ENCODE peak calls at places on chromosomes 5 and 9, in eight cellular contexts. J, L, F, Y, D, N, V and G are unnamed samples.

GRCh38 chr5:139126711-139127111 is 71.5 kb downstream of the SIL1 start:
- DNase-seq in J (no peak), L (no peak), F (no peak), Y (no peak), D (no peak), N (no peak), V (no peak), G (no peak)

GRCh38 chr5:133261993-133262392 is 210.2 kb downstream of the HSPA4 start:
- DNase-seq in J (no peak), L (no peak), F (no peak), Y (no peak), D (no peak), N (peak; percentile 27), V (no peak), G (no peak)

GRCh38 chr5:142608094-142608493 is 77.8 kb downstream of the FGF1 start:
- DNase-seq in J (no peak), L (no peak), F (no peak), Y (no peak), D (no peak), N (no peak), V (no peak), G (no peak)

GRCh38 chr5:73196201-73196600 is 23.2 kb downstream of the TMEM174 start:
- DNase-seq in J (no peak), L (no peak), F (no peak), Y (no peak), D (no peak), N (no peak), V (no peak), G (no peak)

GRCh38 chr5:143004361-143004802 is 234.2 kb downstream of the ARHGAP26 start:
- DNase-seq in J (no peak), L (no peak), F (no peak), Y (no peak), D (no peak), N (no peak), V (no peak), G (no peak)

GRCh38 chr5:180054226-180054625 is 17.3 kb downstream of the RNF130 start:
- DNase-seq in J (no peak), L (no peak), F (no peak), Y (no peak), D (no peak), N (no peak), V (no peak), G (no peak)

GRCh38 chr9:72542917-72543316 is 21.5 kb downstream of the TMC1 start:
- DNase-seq in J (peak; percentile 52), L (no peak), F (no peak), Y (no peak), D (no peak), N (no peak), V (no peak), G (no peak)

GRCh38 chr9:124950050-124950718 is 9.3 kb upstream of the GOLGA1 start:
- DNase-seq in J (no peak), L (no peak), F (no peak), Y (no peak), D (no peak), N (peak; percentile 71), V (no peak), G (no peak)

GRCh38 chr5:112787896-112788295 is 50.2 kb downstream of the APC start:
- DNase-seq in J (peak; percentile 52), L (no peak), F (no peak), Y (no peak), D (no peak), N (no peak), V (no peak), G (no peak)

GRCh38 chr5:9559965-9560364 is 14.1 kb upstream of the SEMA5A start:
- DNase-seq in J (no peak), L (no peak), F (no peak), Y (no peak), D (no peak), N (no peak), V (no peak), G (no peak)

GRCh38 chr9:28052104-28052503 is 478.8 kb upstream of the C9orf72 start:
- DNase-seq in J (no peak), L (no peak), F (no peak), Y (no peak), D (no peak), N (no peak), V (no peak), G (no peak)

GRCh38 chr5:25393321-25393720 is 748.5 kb upstream of the CDH10 start:
- DNase-seq in J (no peak), L (no peak), F (no peak), Y (no peak), D (no peak), N (no peak), V (no peak), G (no peak)

GRCh38 chr9:21434202-21435014 is 5.8 kb upstream of the IFNA1 start:
- DNase-seq in J (peak; percentile 73), L (peak; percentile 28), F (peak; percentile 16), Y (peak; percentile 32), D (no peak), N (peak; percentile 52), V (no peak), G (no peak)

GRCh38 chr5:125870271-125870670 is 552.9 kb upstream of the GRAMD2B start:
- DNase-seq in J (peak; percentile 1), L (no peak), F (peak; percentile 55), Y (no peak), D (no peak), N (no peak), V (no peak), G (no peak)

GRCh38 chr9:68446836-68447235 is 90.4 kb downstream of the PGM5 start:
- DNase-seq in J (peak; percentile 44), L (no peak), F (no peak), Y (no peak), D (no peak), N (no peak), V (no peak), G (no peak)

GRCh38 chr9:109935406-109936087 is 155.5 kb downstream of the PALM2AKAP2 start:
- DNase-seq in J (no peak), L (no peak), F (no peak), Y (no peak), D (no peak), N (no peak), V (no peak), G (no peak)

GRCh38 chr9:4741365-4742031 is 496 bp upstream of the AK3 start:
- DNase-seq in J (no peak), L (peak; percentile 32), F (no peak), Y (peak; percentile 62), D (no peak), N (peak; percentile 37), V (no peak), G (peak; percentile 41)
- TF ChIP-seq USF2 in J (no peak), L (no peak), F (no peak), Y (no peak), D (no peak), N (no peak), V (no peak), G (no peak)

DNA sequence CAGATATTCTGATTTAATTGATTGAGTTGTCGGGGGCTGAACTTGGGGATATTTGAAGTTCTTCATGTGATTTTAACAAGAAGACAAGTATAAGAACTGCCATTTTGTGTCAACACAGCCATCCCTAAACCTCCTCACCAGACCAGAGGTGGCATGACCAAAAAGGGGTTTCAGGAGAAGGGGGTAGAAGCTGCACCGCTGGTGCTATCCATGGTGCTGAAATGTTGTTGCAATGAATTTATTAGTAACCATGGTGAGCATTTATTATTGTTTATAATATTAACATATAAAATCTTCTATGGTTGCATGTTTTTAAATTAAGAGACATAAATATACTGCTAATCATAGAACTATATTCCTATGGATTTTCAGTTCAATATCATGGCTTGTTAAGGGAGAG is 72.3 kb downstream of the GNA14 start:
- DNase-seq in J (peak; percentile 16), L (no peak), F (no peak), Y (peak; percentile 32), D (no peak), N (no peak), V (no peak), G (peak; percentile 33)
- TF ChIP-seq USF2 in J (no peak), L (no peak), F (no peak), Y (no peak), D (no peak), N (no peak), V (no peak), G (no peak)

GRCh38 chr9:96140401-96141180 is 161.4 kb downstream of the HSD17B3 start:
- DNase-seq in J (no peak), L (no peak), F (no peak), Y (no peak), D (no peak), N (no peak), V (no peak), G (no peak)
- TF ChIP-seq USF2 in J (no peak), L (no peak), F (no peak), Y (no peak), D (no peak), N (no peak), V (no peak), G (no peak)

GRCh38 chr9:9996259-9996658 is 616.5 kb downstream of the PTPRD start:
- DNase-seq in J (no peak), L (no peak), F (no peak), Y (no peak), D (no peak), N (no peak), V (no peak), G (no peak)
- TF ChIP-seq USF2 in J (no peak), L (no peak), F (no peak), Y (no peak), D (no peak), N (no peak), V (no peak), G (no peak)

GRCh38 chr9:111691686-111692329 is 30.4 kb downstream of the GNG10 start:
- DNase-seq in J (peak; percentile 48), L (peak; percentile 16), F (peak; percentile 39), Y (no peak), D (no peak), N (peak; percentile 52), V (no peak), G (no peak)
- TF ChIP-seq USF2 in J (no peak), L (no peak), F (no peak), Y (no peak), D (no peak), N (no peak), V (no peak), G (no peak)

GRCh38 chr5:127002390-127002789 is 28.0 kb downstream of the MARCHF3 start:
- DNase-seq in J (peak; percentile 34), L (no peak), F (peak; percentile 21), Y (no peak), D (no peak), N (peak; percentile 17), V (no peak), G (no peak)
- TF ChIP-seq USF2 in J (no peak), L (no peak), F (no peak), Y (no peak), D (no peak), N (no peak), V (no peak), G (no peak)

GRCh38 chr5:127804886-127805426 is 101.8 kb downstream of the CCDC192 start:
- DNase-seq in J (peak; percentile 61), L (no peak), F (no peak), Y (no peak), D (no peak), N (no peak), V (no peak), G (no peak)
- TF ChIP-seq USF2 in J (no peak), L (no peak), F (no peak), Y (no peak), D (no peak), N (no peak), V (no peak), G (no peak)

GRCh38 chr5:30436718-30437117 is 756.8 kb upstream of the CDH6 start:
- DNase-seq in J (no peak), L (no peak), F (no peak), Y (no peak), D (no peak), N (no peak), V (no peak), G (no peak)
- TF ChIP-seq USF2 in J (no peak), L (no peak), F (no peak), Y (no peak), D (no peak), N (no peak), V (no peak), G (no peak)